ENCODE peak calls at places on chromosome 21, in seven cellular contexts. U is kidney epithelial cell, M is AG04450, S is Panc1, R is psoas muscle, T is pancreas, G is fibroblast of pulmonary artery. Q is an unnamed sample.

GRCh38 chr21:45403825-45404725 is 890 bp upstream of the COL18A1 start:
- DNase-seq in S (no peak), R (peak; percentile 67), G (peak; percentile 65), T (peak; percentile 64), M (no peak), U (no peak), Q (peak; percentile 69)

GRCh38 chr21:17003221-17003620 is 509.6 kb upstream of the CXADR start:
- DNase-seq in T (no peak), G (peak; percentile 29), M (peak; percentile 13), U (peak; percentile 2), R (no peak), S (no peak), Q (no peak)

GRCh38 chr21:43817157-43818086 is 28.0 kb downstream of the RRP1 start:
- DNase-seq in S (no peak), G (no peak), T (no peak), U (no peak), M (no peak), R (peak; percentile 8), Q (no peak)

GRCh38 chr21:39660596-39660995 is 47.9 kb downstream of the B3GALT5 start:
- DNase-seq in R (no peak), M (peak; percentile 73), U (peak; percentile 65), S (no peak), T (no peak), G (peak; percentile 61), Q (peak; percentile 45)

GRCh38 chr21:26471116-26471505 is 102.0 kb downstream of the CYYR1 start:
- DNase-seq in S (no peak), M (no peak), R (no peak), U (no peak), G (no peak), T (no peak), Q (no peak)

GRCh38 chr21:17613242-17613676 is 558 bp upstream of the BTG3 start:
- DNase-seq in R (peak; percentile 37), G (peak; percentile 29), M (no peak), U (no peak), S (no peak), T (peak; percentile 61), Q (no peak)

GRCh38 chr21:44612029-44612486 is at the start of gene KRTAP10-8:
- DNase-seq in R (no peak), T (no peak), M (no peak), U (no peak), S (no peak), G (no peak), Q (no peak)

GRCh38 chr21:14869984-14870840 is 194.6 kb downstream of the NRIP1 start:
- DNase-seq in T (no peak), S (no peak), U (no peak), M (no peak), G (no peak), R (no peak), Q (no peak)

GRCh38 chr21:43348801-43349261 is 78.1 kb downstream of the SIK1 start:
- DNase-seq in S (no peak), R (no peak), U (no peak), M (no peak), T (no peak), G (peak; percentile 74), Q (peak; percentile 30)

GRCh38 chr21:18617291-18617690 is 213.7 kb upstream of the TMPRSS15 start:
- DNase-seq in R (no peak), S (no peak), G (no peak), M (no peak), T (no peak), U (no peak), Q (no peak)

GRCh38 chr21:41772351-41773080 is 5.7 kb upstream of the RIPK4 start:
- DNase-seq in S (no peak), U (no peak), T (no peak), R (no peak), M (no peak), G (no peak), Q (no peak)

DNA sequence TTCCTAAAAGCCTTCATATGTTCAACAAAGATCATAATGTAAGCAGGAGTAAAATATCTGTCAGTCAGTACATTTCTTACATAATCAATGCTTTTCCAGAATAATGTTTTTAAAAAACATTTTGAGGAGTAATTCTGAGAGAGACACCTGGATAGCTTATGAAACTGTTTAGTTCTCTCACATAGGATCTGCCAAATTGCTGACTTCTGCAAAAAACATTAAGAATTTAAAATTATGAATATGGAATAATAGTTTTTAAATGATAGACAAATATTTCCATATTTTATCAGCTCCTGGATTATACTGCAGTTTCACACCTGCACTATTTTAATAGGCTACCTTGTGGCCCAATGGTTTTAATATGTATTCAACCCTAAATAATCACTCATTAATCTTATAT is 142.7 kb upstream of the RUNX1 start:
- DNase-seq in T (no peak), U (no peak), M (no peak), R (no peak), G (no peak), S (no peak), Q (no peak)
- H3K4me3 ChIP-seq in T (no peak overlapping the region), U (no peak overlapping the region), M (no peak overlapping the region), R (no peak overlapping the region), G (no peak overlapping the region), S (no peak overlapping the region), Q (no peak overlapping the region)

GRCh38 chr21:46428987-46429710 is 29.5 kb upstream of the DIP2A start:
- DNase-seq in S (no peak), T (no peak), R (no peak), M (no peak), U (no peak), G (no peak), Q (no peak)
- H3K4me3 ChIP-seq in S (no peak overlapping the region), T (no peak overlapping the region), R (no peak overlapping the region), M (no peak overlapping the region), U (no peak overlapping the region), G (no peak overlapping the region), Q (no peak overlapping the region)

DNA sequence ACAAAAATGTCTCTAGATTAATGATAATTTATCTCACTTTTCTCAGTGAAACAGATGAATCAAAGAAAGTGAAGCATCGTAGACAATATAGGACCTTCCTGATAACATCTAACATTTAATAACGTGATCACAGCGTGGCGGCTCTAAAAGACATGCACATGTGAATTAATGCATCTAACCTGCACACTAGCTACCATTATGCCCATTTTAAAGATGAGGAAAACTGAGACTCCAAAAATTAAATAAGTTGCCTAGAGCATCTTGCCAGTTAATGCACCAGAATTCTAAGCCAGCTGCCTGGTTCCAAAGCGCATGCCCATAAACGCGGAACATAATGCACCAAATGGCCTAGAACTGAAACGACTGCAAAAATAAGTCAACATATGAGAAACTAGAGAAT is 23.5 kb downstream of the ERG start:
- DNase-seq in M (no peak), R (no peak), T (no peak), U (no peak), G (no peak), S (no peak), Q (no peak)
- H3K4me3 ChIP-seq in M (no peak overlapping the region), R (no peak overlapping the region), T (no peak overlapping the region), U (no peak overlapping the region), G (no peak overlapping the region), S (no peak overlapping the region), Q (no peak overlapping the region)

DNA sequence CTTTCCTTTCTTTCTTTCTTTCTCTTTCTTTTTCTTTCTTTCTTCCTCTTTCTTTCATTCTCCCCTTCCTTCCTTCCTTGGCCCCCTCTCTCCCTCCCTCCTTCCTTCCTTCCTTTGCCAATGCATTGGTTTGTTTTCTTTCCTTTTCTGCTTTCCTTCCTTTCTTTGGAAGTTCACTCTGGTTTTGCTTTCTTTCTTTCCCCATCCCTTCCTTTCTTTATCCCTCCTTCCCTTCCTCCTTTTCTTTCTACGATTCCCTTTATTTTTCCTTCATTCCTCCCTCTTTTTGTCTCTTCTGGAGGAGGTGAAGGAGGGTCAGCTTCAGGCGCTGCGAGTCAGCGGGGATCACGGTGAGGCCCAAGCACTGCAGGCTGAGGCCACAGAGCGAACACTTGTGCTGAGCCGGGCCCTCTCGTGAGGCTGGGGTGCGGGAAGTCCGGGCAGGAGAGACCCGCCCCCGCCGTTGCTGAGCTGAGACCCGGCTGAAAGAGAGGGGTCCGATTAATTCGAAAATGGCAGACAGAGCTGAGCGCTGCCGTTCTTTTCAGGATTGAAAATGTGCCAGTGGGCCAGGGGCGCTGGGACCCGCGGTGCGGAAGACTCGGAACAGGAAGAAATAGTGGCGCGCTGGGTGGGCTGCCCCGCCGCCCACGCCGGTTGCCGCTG is 1.5 kb downstream of the SIM2 start:
- DNase-seq in M (no peak), T (no peak), G (no peak), R (no peak), S (no peak), U (no peak), Q (no peak)
- H3K4me3 ChIP-seq in M (no peak overlapping the region), T (peak overlapping the region; percentile 16), G (no peak overlapping the region), R (peak overlapping the region; percentile 72), S (peak overlapping the region; percentile 47), U (peak overlapping the region; percentile 54), Q (peak overlapping the region; percentile 69)